ENCODE peak calls at places on chromosomes 16 and 17, in seven cellular contexts. Q, M, R, U, S, F and E are unnamed samples.
A peak's percentile ranks its signal among the peaks of the same experiment; 100 is the strongest.

GRCh38 chr16:65120811-65121721 is 797 bp downstream of the CDH11 start:
- DNase-seq in Q (no peak), M (no peak), R (no peak), U (peak; percentile 20), S (peak; percentile 63), F (no peak), E (peak; percentile 84)

GRCh38 chr17:1272701-1273100 is 2.5 kb downstream of the BHLHA9 start:
- DNase-seq in Q (no peak), M (no peak), R (no peak), U (no peak), S (no peak), F (no peak), E (no peak)

GRCh38 chr16:9090101-9090959 is 1.1 kb upstream of the HAPSTR1 start:
- DNase-seq in Q (peak; percentile 4), M (peak; percentile 41), R (no peak), U (peak; percentile 39), S (peak; percentile 77), F (no peak), E (peak; percentile 88)

GRCh38 chr16:23016372-23016771 is 132.9 kb downstream of the USP31 start:
- DNase-seq in Q (no peak), M (no peak), R (no peak), U (no peak), S (no peak), F (no peak), E (no peak)

GRCh38 chr17:59963738-59964454 is 644 bp downstream of the RNFT1 start:
- DNase-seq in Q (peak; percentile 17), M (peak; percentile 39), R (no peak), U (peak; percentile 31), S (no peak), F (peak; percentile 18), E (peak; percentile 84)

GRCh38 chr17:17685775-17686291 is 4.6 kb downstream of the RAI1 start:
- DNase-seq in Q (no peak), M (no peak), R (no peak), U (no peak), S (no peak), F (no peak), E (no peak)

GRCh38 chr17:75130059-75130631 is 1.4 kb downstream of the NT5C start:
- DNase-seq in Q (no peak), M (no peak), R (no peak), U (no peak), S (peak; percentile 44), F (no peak), E (peak; percentile 76)

GRCh38 chr17:48541036-48541573 is 3.8 kb downstream of the HOXB2 start:
- DNase-seq in Q (no peak), M (no peak), R (no peak), U (no peak), S (no peak), F (no peak), E (no peak)

GRCh38 chr16:1932050-1933028 is 10.7 kb downstream of the MSRB1 start:
- DNase-seq in Q (no peak), M (no peak), R (no peak), U (no peak), S (no peak), F (no peak), E (no peak)

GRCh38 chr16:87086575-87086974 is 230.6 kb downstream of the C16orf95 start:
- DNase-seq in Q (no peak), M (no peak), R (no peak), U (no peak), S (no peak), F (no peak), E (no peak)

GRCh38 chr17:27339836-27340550 is 46.1 kb downstream of the WSB1 start:
- DNase-seq in Q (no peak), M (peak; percentile 29), R (no peak), U (no peak), S (no peak), F (no peak), E (peak; percentile 15)

GRCh38 chr16:2295056-2295798 is 27.3 kb upstream of the RNPS1 start:
- DNase-seq in Q (no peak), M (no peak), R (no peak), U (no peak), S (no peak), F (no peak), E (no peak)

GRCh38 chr16:22103371-22103890 is 11.1 kb downstream of the VWA3A start:
- DNase-seq in Q (no peak), M (no peak), R (peak; percentile 39), U (no peak), S (no peak), F (no peak), E (no peak)

GRCh38 chr16:88941933-88942909 is 34.8 kb downstream of the CBFA2T3 start:
- DNase-seq in Q (peak; percentile 15), M (peak; percentile 49), R (no peak), U (peak; percentile 61), S (peak; percentile 41), F (peak; percentile 46), E (no peak)

GRCh38 chr16:88002749-88003148 is 51.5 kb downstream of the BANP start:
- DNase-seq in Q (no peak), M (no peak), R (no peak), U (no peak), S (peak; percentile 2), F (no peak), E (peak; percentile 58)

GRCh38 chr17:5011928-5012327 is 14.2 kb downstream of the KIF1C start:
- DNase-seq in Q (no peak), M (no peak), R (no peak), U (no peak), S (no peak), F (no peak), E (no peak)

GRCh38 chr17:71441098-71441497 is 679.7 kb upstream of the SOX9 start:
- DNase-seq in Q (no peak), M (no peak), R (no peak), U (no peak), S (no peak), F (no peak), E (no peak)

GRCh38 chr17:28427372-28427771 is 21.4 kb upstream of the SLC46A1 start:
- DNase-seq in Q (no peak), M (no peak), R (no peak), U (no peak), S (no peak), F (no peak), E (no peak)

GRCh38 chr16:54937673-54938350 is 7.1 kb downstream of the IRX5 start:
- DNase-seq in Q (no peak), M (no peak), R (no peak), U (no peak), S (no peak), F (no peak), E (no peak)

GRCh38 chr17:29407856-29408255 is 17.7 kb downstream of the TAOK1 start:
- DNase-seq in Q (no peak), M (no peak), R (no peak), U (no peak), S (no peak), F (no peak), E (no peak)

GRCh38 chr17:47225911-47226688 is 17.0 kb downstream of the MYL4 start:
- DNase-seq in Q (no peak), M (no peak), R (no peak), U (no peak), S (no peak), F (no peak), E (no peak)

GRCh38 chr17:57783338-57783742 is 38.2 kb upstream of the CCDC182 start:
- DNase-seq in Q (peak; percentile 28), M (peak; percentile 68), R (peak; percentile 70), U (peak; percentile 70), S (peak; percentile 77), F (peak; percentile 62), E (peak; percentile 88)

GRCh38 chr17:42536048-42536371 is at the start of gene NAGLU:
- DNase-seq in Q (peak; percentile 61), M (peak; percentile 73), R (no peak), U (peak; percentile 98), S (peak; percentile 97), F (peak; percentile 67), E (peak; percentile 99)

GRCh38 chr17:65409381-65409780 is 152.1 kb downstream of the AXIN2 start:
- DNase-seq in Q (no peak), M (no peak), R (no peak), U (no peak), S (no peak), F (no peak), E (no peak)

GRCh38 chr17:49015179-49015923 is 18.2 kb downstream of the IGF2BP1 start:
- DNase-seq in Q (no peak), M (no peak), R (no peak), U (no peak), S (no peak), F (no peak), E (no peak)

GRCh38 chr17:16988749-16989229 is 16.9 kb upstream of the TNFRSF13B start:
- DNase-seq in Q (no peak), M (no peak), R (no peak), U (no peak), S (no peak), F (no peak), E (peak; percentile 61)

GRCh38 chr16:31472559-31473203 is 729 bp downstream of the TGFB1I1 start:
- DNase-seq in Q (no peak), M (no peak), R (no peak), U (peak; percentile 88), S (peak; percentile 97), F (no peak), E (peak; percentile 98)

GRCh38 chr16:70632273-70632672 is 14.1 kb upstream of the IL34 start:
- DNase-seq in Q (no peak), M (no peak), R (no peak), U (no peak), S (no peak), F (no peak), E (no peak)

GRCh38 chr16:72809446-72809845 is 238.5 kb downstream of the ZFHX3 start:
- DNase-seq in Q (no peak), M (no peak), R (no peak), U (no peak), S (no peak), F (no peak), E (no peak)

GRCh38 chr17:69414408-69415274 is at the start of gene MAP2K6:
- DNase-seq in Q (peak; percentile 66), M (peak; percentile 70), R (peak; percentile 46), U (peak; percentile 85), S (peak; percentile 77), F (peak; percentile 54), E (peak; percentile 94)

GRCh38 chr16:86710602-86710950 is 132.2 kb downstream of the FOXL1 start:
- DNase-seq in Q (no peak), M (no peak), R (no peak), U (no peak), S (no peak), F (no peak), E (peak; percentile 75)

GRCh38 chr17:61399131-61400057 is at the start of gene TBX2:
- DNase-seq in Q (no peak), M (no peak), R (no peak), U (peak; percentile 88), S (peak; percentile 71), F (no peak), E (no peak)

GRCh38 chr17:66715745-66716156 is 119.2 kb upstream of the CACNG5 start:
- DNase-seq in Q (no peak), M (no peak), R (peak; percentile 33), U (no peak), S (no peak), F (no peak), E (no peak)

GRCh38 chr17:8122391-8122922 is 1.4 kb downstream of the HES7 start:
- DNase-seq in Q (no peak), M (no peak), R (no peak), U (no peak), S (peak; percentile 57), F (no peak), E (peak; percentile 53)

GRCh38 chr16:1379054-1379862 is 27.5 kb downstream of the GNPTG start:
- DNase-seq in Q (peak; percentile 56), M (peak; percentile 62), R (no peak), U (peak; percentile 88), S (peak; percentile 77), F (peak; percentile 65), E (peak; percentile 96)

GRCh38 chr16:63037761-63038562 is 1001.7 kb upstream of the CDH8 start:
- DNase-seq in Q (no peak), M (no peak), R (no peak), U (no peak), S (no peak), F (no peak), E (no peak)

GRCh38 chr17:22373911-22374310 is 681.6 kb downstream of the KCNJ18 start:
- DNase-seq in Q (no peak), M (no peak), R (no peak), U (no peak), S (no peak), F (no peak), E (no peak)

GRCh38 chr17:65328567-65328966 is 191.4 kb downstream of the RGS9 start:
- DNase-seq in Q (no peak), M (no peak), R (no peak), U (no peak), S (no peak), F (no peak), E (no peak)